ENCODE peak calls at places on chromosome 6, in six cellular contexts. T is fibroblast of lung; U is GM23248; P is tibial artery; N is cardiac muscle cell; B is effector memory CD4-positive, alpha-beta T cell. H is an unnamed sample.

GRCh38 chr6:144588674-144589325 is 303.7 kb downstream of the UTRN start:
- DNase-seq in T (peak; percentile 16), U (peak; percentile 39), P (no peak), N (no peak), B (no peak), H (no peak)

GRCh38 chr6:167566711-167567141 is 241.8 kb downstream of the TTLL2 start:
- DNase-seq in T (no peak), U (no peak), P (no peak), N (no peak), B (no peak), H (no peak)

GRCh38 chr6:37244430-37245310 is 12.9 kb upstream of the TBC1D22B start:
- DNase-seq in T (peak; percentile 100), U (peak; percentile 99), P (peak; percentile 95), N (no peak), B (no peak), H (no peak)

GRCh38 chr6:143772662-143773061 is 70.5 kb upstream of the LTV1 start:
- DNase-seq in T (no peak), U (peak; percentile 76), P (no peak), N (no peak), B (no peak), H (no peak)

GRCh38 chr6:74318738-74319137 is 622.7 kb downstream of the CD109 start:
- DNase-seq in T (no peak), U (no peak), P (no peak), N (no peak), B (no peak), H (no peak)

GRCh38 chr6:121944361-121944760 is 455.1 kb upstream of the HSF2 start:
- DNase-seq in T (peak; percentile 77), U (peak; percentile 72), P (no peak), N (no peak), B (no peak), H (no peak)

GRCh38 chr6:148935705-148936306 is 189.0 kb downstream of the UST start:
- DNase-seq in T (peak; percentile 71), U (peak; percentile 81), P (no peak), N (peak; percentile 35), B (no peak), H (no peak)

GRCh38 chr6:64984947-64985346 is 722.1 kb downstream of the EYS start:
- DNase-seq in T (no peak), U (no peak), P (no peak), N (no peak), B (no peak), H (no peak)

GRCh38 chr6:75800133-75800532 is 51.1 kb downstream of the MYO6 start:
- DNase-seq in T (no peak), U (no peak), P (no peak), N (peak; percentile 16), B (no peak), H (no peak)

GRCh38 chr6:89289710-89290109 is 25.4 kb downstream of the GABRR2 start:
- DNase-seq in T (no peak), U (no peak), P (no peak), N (no peak), B (no peak), H (no peak)

GRCh38 chr6:109257494-109257893 is 124.8 kb downstream of the CD164 start:
- DNase-seq in T (no peak), U (no peak), P (no peak), N (no peak), B (no peak), H (no peak)

GRCh38 chr6:11616200-11616611 is 78.7 kb downstream of the TMEM170B start:
- DNase-seq in T (peak; percentile 97), U (peak; percentile 96), P (no peak), N (no peak), B (no peak), H (no peak)

GRCh38 chr6:2791124-2792050 is 26.2 kb downstream of the WRNIP1 start:
- DNase-seq in T (peak; percentile 81), U (peak; percentile 93), P (peak; percentile 84), N (peak; percentile 79), B (no peak), H (peak; percentile 48)

GRCh38 chr6:24777227-24777626 is 2.5 kb downstream of the GMNN start:
- DNase-seq in T (no peak), U (peak; percentile 60), P (no peak), N (no peak), B (no peak), H (no peak)

GRCh38 chr6:119129968-119130484 is 51.6 kb upstream of the FAM184A start:
- DNase-seq in T (peak; percentile 77), U (peak; percentile 68), P (no peak), N (no peak), B (no peak), H (no peak)

GRCh38 chr6:165010556-165011535 is 298.6 kb downstream of the C6orf118 start:
- DNase-seq in T (peak; percentile 87), U (peak; percentile 61), P (no peak), N (no peak), B (no peak), H (no peak)

GRCh38 chr6:53959717-53960116 is 151.5 kb upstream of the MLIP start:
- DNase-seq in T (peak; percentile 75), U (peak; percentile 49), P (no peak), N (no peak), B (no peak), H (no peak)

GRCh38 chr6:13486679-13487121 is 700 bp downstream of the GFOD1 start:
- DNase-seq in T (peak; percentile 72), U (peak; percentile 93), P (peak; percentile 80), N (peak; percentile 68), B (peak; percentile 14), H (peak; percentile 40)

GRCh38 chr6:131116755-131117360 is 18.4 kb upstream of the AKAP7 start:
- DNase-seq in T (peak; percentile 44), U (peak; percentile 69), P (no peak), N (peak; percentile 26), B (no peak), H (no peak)

GRCh38 chr6:129183681-129184216 is 300.8 kb downstream of the LAMA2 start:
- DNase-seq in T (peak; percentile 57), U (peak; percentile 52), P (no peak), N (no peak), B (no peak), H (no peak)

GRCh38 chr6:46894429-46894828 is 27.3 kb downstream of the ADGRF5 start:
- DNase-seq in T (no peak), U (no peak), P (no peak), N (no peak), B (no peak), H (no peak)

GRCh38 chr6:9159051-9159450 is 723.7 kb upstream of the SLC35B3 start:
- DNase-seq in T (no peak), U (no peak), P (no peak), N (no peak), B (no peak), H (no peak)

GRCh38 chr6:42417641-42418112 is 34.0 kb downstream of the TRERF1 start:
- DNase-seq in T (peak; percentile 78), U (peak; percentile 8), P (no peak), N (no peak), B (peak; percentile 26), H (peak; percentile 58)

GRCh38 chr6:18062733-18063132 is 59.7 kb downstream of the NHLRC1 start:
- DNase-seq in T (peak; percentile 25), U (no peak), P (no peak), N (no peak), B (no peak), H (no peak)

GRCh38 chr6:71254323-71254722 is 34.3 kb upstream of the OGFRL1 start:
- DNase-seq in T (no peak), U (no peak), P (no peak), N (peak; percentile 53), B (no peak), H (no peak)

GRCh38 chr6:165717732-165718465 is 54.9 kb upstream of the PDE10A start:
- DNase-seq in T (peak; percentile 82), U (no peak), P (no peak), N (no peak), B (no peak), H (no peak)

GRCh38 chr6:100126682-100127484 is 132.9 kb upstream of the MCHR2 start:
- DNase-seq in T (no peak), U (no peak), P (no peak), N (no peak), B (no peak), H (no peak)

GRCh38 chr6:90230547-90231240 is 65.9 kb downstream of the BACH2 start:
- DNase-seq in T (peak; percentile 81), U (no peak), P (no peak), N (no peak), B (no peak), H (no peak)

GRCh38 chr6:154408906-154409500 is 52.4 kb upstream of the IPCEF1 start:
- DNase-seq in T (peak; percentile 45), U (peak; percentile 32), P (no peak), N (no peak), B (no peak), H (no peak)

GRCh38 chr6:154411076-154411475 is 54.5 kb upstream of the IPCEF1 start:
- DNase-seq in T (peak; percentile 49), U (no peak), P (no peak), N (no peak), B (no peak), H (no peak)

GRCh38 chr6:154410215-154410614 is 53.6 kb upstream of the IPCEF1 start:
- DNase-seq in T (no peak), U (no peak), P (no peak), N (no peak), B (no peak), H (no peak)

GRCh38 chr6:154412106-154412820 is 55.7 kb upstream of the IPCEF1 start:
- DNase-seq in T (peak; percentile 51), U (peak; percentile 25), P (no peak), N (no peak), B (no peak), H (no peak)

GRCh38 chr6:154410619-154411044 is 54.0 kb upstream of the IPCEF1 start:
- DNase-seq in T (peak; percentile 99), U (peak; percentile 95), P (peak; percentile 74), N (peak; percentile 42), B (no peak), H (no peak)
- H3K4me3 ChIP-seq in T (peak overlapping the region; percentile 16), U (peak overlapping the region; percentile 53), P (no peak overlapping the region), N (no peak overlapping the region), B (no peak overlapping the region), H (no peak overlapping the region)

GRCh38 chr6:7161845-7162244 is 54.1 kb downstream of the RREB1 start:
- DNase-seq in T (no peak), U (no peak), P (no peak), N (no peak), B (no peak), H (no peak)
- H3K4me1 ChIP-seq in T (peaks cover 31% of the 10 kb centered on the region), U (peaks cover 53% of the 10 kb centered on the region), P (no peaks in the 10 kb centered on the region), N (peaks cover 50% of the 10 kb centered on the region), B (no peaks in the 10 kb centered on the region), H (peaks cover 14% of the 10 kb centered on the region)

GRCh38 chr6:110549277-110549676 is 72.9 kb upstream of the SLC22A16 start:
- DNase-seq in T (no peak), U (no peak), P (no peak), N (no peak), B (no peak), H (no peak)
- H3K4me3 ChIP-seq in T (no peak overlapping the region), U (no peak overlapping the region), P (no peak overlapping the region), N (no peak overlapping the region), B (no peak overlapping the region), H (no peak overlapping the region)

GRCh38 chr6:84001119-84001518 is 32.5 kb upstream of the MRAP2 start:
- DNase-seq in T (no peak), U (no peak), P (no peak), N (no peak), B (no peak), H (no peak)
- H3K4me1 ChIP-seq in T (no peaks in the 10 kb centered on the region), U (no peaks in the 10 kb centered on the region), P (no peaks in the 10 kb centered on the region), N (no peaks in the 10 kb centered on the region), B (no peaks in the 10 kb centered on the region), H (no peaks in the 10 kb centered on the region)

H was measured in CD8-positive, alpha-beta T cell.